ENCODE peak calls at places on chromosomes 11 and 22, in ten cellular contexts. G is H9; M is GM23248; W is small intestine; H is effector memory CD4-positive, alpha-beta T cell; B is A549; V is IMR-90; X is neuronal stem cell; S is CD8-positive, alpha-beta memory T cell; C is Karpas-422. K is an unnamed sample.

GRCh38 chr11:78313181-78313788 is 104.3 kb downstream of the GAB2 start:
- DNase-seq in V (peak; percentile 79), M (peak; percentile 86), G (no peak), W (peak; percentile 88), C (no peak), S (no peak), H (no peak), X (no peak), B (peak; percentile 24), K (no peak)

GRCh38 chr11:82873919-82874333 is 26.3 kb downstream of the PRCP start:
- DNase-seq in M (no peak), B (no peak), C (no peak), X (no peak), W (no peak), G (no peak), H (no peak), V (no peak), S (peak; percentile 7), K (no peak)

GRCh38 chr22:20469110-20469855 is 26.3 kb downstream of the KLHL22 start:
- DNase-seq in M (no peak), S (no peak), V (no peak), B (no peak), G (no peak), C (no peak), W (no peak), X (no peak), H (no peak), K (no peak)

GRCh38 chr22:36536717-36537116 is 7.8 kb upstream of the EIF3D start:
- DNase-seq in G (peak; percentile 41), B (no peak), W (no peak), C (no peak), S (no peak), V (no peak), X (no peak), H (no peak), M (no peak), K (no peak)

GRCh38 chr22:43152355-43153071 is 1.2 kb downstream of the TSPO start:
- DNase-seq in W (peak; percentile 88), M (peak; percentile 91), X (no peak), G (no peak), C (no peak), H (peak; percentile 47), S (peak; percentile 70), B (peak; percentile 55), V (peak; percentile 22), K (peak; percentile 50)

GRCh38 chr22:29152381-29153138 is 53.1 kb upstream of the EMID1 start:
- DNase-seq in S (no peak), G (peak; percentile 52), C (no peak), V (no peak), M (no peak), B (no peak), W (no peak), X (no peak), H (no peak), K (no peak)

GRCh38 chr11:58003036-58003435 is 20.6 kb upstream of the OR9Q1 start:
- DNase-seq in G (no peak), C (no peak), W (no peak), B (no peak), V (no peak), X (no peak), H (no peak), S (no peak), M (no peak), K (no peak)

GRCh38 chr11:29119116-29119515 is 897.7 kb downstream of the KCNA4 start:
- DNase-seq in V (peak; percentile 72), M (peak; percentile 51), B (no peak), C (no peak), X (no peak), G (no peak), H (no peak), S (no peak), W (no peak), K (no peak)

GRCh38 chr11:120339394-120339890 is 3.2 kb downstream of the ARHGEF12 start:
- DNase-seq in V (peak; percentile 43), H (no peak), W (peak; percentile 57), X (no peak), S (no peak), G (no peak), B (no peak), M (peak; percentile 49), C (no peak), K (no peak)

GRCh38 chr11:44631831-44632230 is 66.4 kb downstream of the CD82 start:
- DNase-seq in V (no peak), B (no peak), C (no peak), W (no peak), G (peak; percentile 22), X (no peak), S (no peak), H (no peak), M (no peak), K (no peak)

GRCh38 chr11:65430406-65431217 is 8.0 kb downstream of the NEAT1 start:
- DNase-seq in G (no peak), X (no peak), M (peak; percentile 62), H (no peak), B (peak; percentile 62), S (peak; percentile 48), C (peak; percentile 77), W (peak; percentile 64), V (peak; percentile 69), K (no peak)

GRCh38 chr11:77175021-77175842 is 47.2 kb downstream of the MYO7A start:
- DNase-seq in C (no peak), B (no peak), W (no peak), H (no peak), G (no peak), V (no peak), S (no peak), M (no peak), X (no peak), K (no peak)

GRCh38 chr11:128629516-128630106 is 42.3 kb upstream of the ETS1 start:
- DNase-seq in S (no peak), M (peak; percentile 15), V (peak; percentile 9), H (no peak), X (no peak), G (no peak), B (no peak), W (no peak), C (no peak), K (no peak)

GRCh38 chr11:94507485-94507884 is 4.8 kb upstream of the C11orf97 start:
- DNase-seq in V (no peak), G (no peak), B (no peak), S (no peak), C (no peak), W (no peak), X (no peak), M (peak; percentile 51), H (no peak), K (no peak)

GRCh38 chr11:61694971-61695706 is 14.9 kb downstream of the DAGLA start:
- DNase-seq in S (no peak), M (no peak), W (no peak), H (no peak), G (peak; percentile 70), V (no peak), C (no peak), X (no peak), B (no peak), K (no peak)

GRCh38 chr22:47582067-47582466 is 819.6 kb downstream of the TBC1D22A start:
- DNase-seq in S (no peak), M (no peak), W (no peak), C (no peak), H (no peak), G (no peak), B (no peak), V (no peak), X (no peak), K (no peak)
- H3K9me3 ChIP-seq in S (no peaks in the 10 kb centered on the region), M (no peaks in the 10 kb centered on the region), W (no peaks in the 10 kb centered on the region), C (peaks cover 6% of the 10 kb centered on the region), H (no peaks in the 10 kb centered on the region), G (peaks cover 59% of the 10 kb centered on the region), B (no peaks in the 10 kb centered on the region), V (peaks cover 12% of the 10 kb centered on the region), X (peaks cover 8% of the 10 kb centered on the region), K (peaks cover 3% of the 10 kb centered on the region)

GRCh38 chr11:70494559-70495350 is 96.4 kb downstream of the CTTN start:
- DNase-seq in V (no peak), G (no peak), H (no peak), M (no peak), S (no peak), W (no peak), B (no peak), C (no peak), X (no peak), K (no peak)
- H3K9me3 ChIP-seq in V (peaks cover 10% of the 10 kb centered on the region), G (peaks cover 6% of the 10 kb centered on the region), H (no peaks in the 10 kb centered on the region), M (no peaks in the 10 kb centered on the region), S (no peaks in the 10 kb centered on the region), W (no peaks in the 10 kb centered on the region), B (no peaks in the 10 kb centered on the region), C (peaks cover 9% of the 10 kb centered on the region), X (peaks cover 23% of the 10 kb centered on the region), K (no peaks in the 10 kb centered on the region)

DNA sequence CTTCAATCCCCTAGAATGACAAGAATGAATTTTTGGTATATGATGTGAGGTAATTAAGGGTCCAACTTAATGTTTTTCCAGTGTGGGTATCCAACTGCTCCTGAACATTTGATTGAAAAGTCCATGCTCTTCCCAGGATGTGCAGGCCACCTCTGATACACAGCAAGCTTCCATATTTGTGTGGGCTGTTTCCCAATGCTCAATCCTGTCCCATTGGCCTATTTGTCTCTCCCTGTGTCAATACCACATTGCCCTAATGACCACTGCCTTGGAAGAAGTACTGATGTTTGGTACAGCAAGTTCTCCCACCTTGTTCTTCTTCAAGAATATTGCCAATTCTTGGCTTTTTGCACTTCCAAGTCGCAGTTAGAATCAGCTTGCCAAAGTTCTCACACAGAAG is 42.9 kb downstream of the KCNQ1OT1 start:
- DNase-seq in S (no peak), C (no peak), X (no peak), W (no peak), V (no peak), G (no peak), H (no peak), B (no peak), M (no peak), K (no peak)
- H3K9me3 ChIP-seq in S (no peaks in the 10 kb centered on the region), C (peaks cover 19% of the 10 kb centered on the region), X (peaks cover 25% of the 10 kb centered on the region), W (no peaks in the 10 kb centered on the region), V (peaks cover 70% of the 10 kb centered on the region), G (peaks cover 68% of the 10 kb centered on the region), H (no peaks in the 10 kb centered on the region), B (peaks cover 97% of the 10 kb centered on the region), M (peaks cover 5% of the 10 kb centered on the region), K (no peaks in the 10 kb centered on the region)

GRCh38 chr22:48513929-48514328 is 1313.7 kb downstream of the BRD1 start:
- DNase-seq in X (no peak), G (no peak), S (no peak), V (no peak), W (no peak), H (no peak), C (no peak), M (no peak), B (no peak), K (no peak)

GRCh38 chr22:48511211-48511610 is 1316.5 kb downstream of the BRD1 start:
- DNase-seq in G (no peak), S (no peak), V (no peak), C (no peak), H (no peak), W (no peak), X (no peak), M (no peak), B (no peak), K (no peak)

GRCh38 chr22:48515571-48516200 is 1312.0 kb downstream of the BRD1 start:
- DNase-seq in W (no peak), B (no peak), S (no peak), V (no peak), G (no peak), H (no peak), X (no peak), C (no peak), M (no peak), K (no peak)

GRCh38 chr22:48511781-48512327 is 1315.8 kb downstream of the BRD1 start:
- DNase-seq in V (no peak), B (no peak), W (no peak), C (no peak), H (no peak), G (no peak), X (no peak), S (no peak), M (no peak), K (no peak)

GRCh38 chr22:48513446-48513845 is 1314.2 kb downstream of the BRD1 start:
- DNase-seq in S (no peak), C (no peak), M (no peak), H (no peak), V (no peak), B (no peak), X (no peak), W (no peak), G (no peak), K (no peak)
- H3K9me3 ChIP-seq in S (no peaks in the 10 kb centered on the region), C (no peaks in the 10 kb centered on the region), M (no peaks in the 10 kb centered on the region), H (no peaks in the 10 kb centered on the region), V (peaks cover 52% of the 10 kb centered on the region), B (no peaks in the 10 kb centered on the region), X (no peaks in the 10 kb centered on the region), W (no peaks in the 10 kb centered on the region), G (no peaks in the 10 kb centered on the region), K (no peaks in the 10 kb centered on the region)